ENCODE peak calls at places on chromosome 22, in four cellular contexts. O is HCT116, K is K562, F is GM12878. J is an unnamed sample.

GRCh38 chr22:22745225-22746060 is 101.0 kb downstream of the GGTLC2 start:
- DNase-seq in O (no peak), K (peak), F (no peak), J (no peak)

GRCh38 chr22:38700271-38700788 is 413 bp downstream of the JOSD1 start:
- DNase-seq in O (no peak), K (peak), F (no peak), J (no peak)

GRCh38 chr22:41128606-41129005 is 36.2 kb downstream of the EP300 start:
- DNase-seq in O (no peak), K (no peak), F (no peak), J (no peak)

GRCh38 chr22:44446483-44446882 is 51.5 kb downstream of the RTL6 start:
- DNase-seq in O (no peak), K (no peak), F (no peak), J (no peak)

GRCh38 chr22:40243891-40244290 is 66.2 kb downstream of the TNRC6B start:
- DNase-seq in O (no peak), K (no peak), F (no peak), J (no peak)

GRCh38 chr22:25837288-25837900 is 95.4 kb downstream of the MYO18B start:
- DNase-seq in O (no peak), K (no peak), F (no peak), J (no peak)

GRCh38 chr22:38030311-38031133 is 26.7 kb upstream of the PICK1 start:
- DNase-seq in O (no peak), K (no peak), F (no peak), J (no peak)

GRCh38 chr22:50731811-50732624 is 6.0 kb upstream of the ACR start:
- DNase-seq in O (peak), K (peak), F (no peak), J (no peak)

GRCh38 chr22:36467042-36467810 is 14.2 kb downstream of the TXN2 start:
- DNase-seq in O (peak), K (no peak), F (no peak), J (no peak)

GRCh38 chr22:37504964-37505363 is 14.3 kb downstream of the CARD10 start:
- DNase-seq in O (no peak), K (no peak), F (no peak), J (no peak)

GRCh38 chr22:24685804-24686203 is 82.8 kb downstream of the GGT1 start:
- DNase-seq in O (no peak), K (no peak), F (no peak), J (no peak)

GRCh38 chr22:50399751-50400331 is 56.7 kb downstream of the PPP6R2 start:
- DNase-seq in O (peak), K (peak), F (no peak), J (peak)

GRCh38 chr22:41540006-41540315 is 4.3 kb downstream of the POLR3H start:
- DNase-seq in O (no peak), K (peak), F (no peak), J (no peak)

GRCh38 chr22:39122772-39123470 is 25.9 kb downstream of the APOBEC3H start:
- DNase-seq in O (no peak), K (no peak), F (no peak), J (no peak)

GRCh38 chr22:50686794-50687193 is 14.2 kb downstream of the SHANK3 start:
- DNase-seq in O (no peak), K (no peak), F (no peak), J (no peak)

GRCh38 chr22:22380098-22381030 is 128.2 kb downstream of the ZNF280B start:
- DNase-seq in O (no peak), K (peak), F (no peak), J (no peak)

GRCh38 chr22:42473484-42474193 is 41.4 kb upstream of the NFAM1 start:
- DNase-seq in O (peak), K (peak), F (no peak), J (no peak)

GRCh38 chr22:35353318-35353717 is 27.6 kb upstream of the HMOX1 start:
- DNase-seq in O (no peak), K (no peak), F (no peak), J (no peak)

GRCh38 chr22:42353883-42354727 is 78.1 kb downstream of the NFAM1 start:
- DNase-seq in O (no peak), K (no peak), F (no peak), J (peak)

GRCh38 chr22:22168190-22168940 is 76.2 kb upstream of the VPREB1 start:
- DNase-seq in O (peak), K (peak), F (peak), J (no peak)

GRCh38 chr22:41285441-41285819 is 557 bp downstream of the RANGAP1 start:
- DNase-seq in O (peak), K (peak), F (no peak), J (no peak)

GRCh38 chr22:36017661-36018091 is 10.9 kb downstream of the RBFOX2 start:
- DNase-seq in O (no peak), K (no peak), F (peak), J (no peak)

GRCh38 chr22:43955883-43956286 is 643 bp downstream of the SAMM50 start:
- DNase-seq in O (no peak), K (no peak), F (no peak), J (no peak)

GRCh38 chr22:22692707-22693530 is 48.5 kb downstream of the GGTLC2 start:
- DNase-seq in O (no peak), K (peak), F (no peak), J (peak)

GRCh38 chr22:42217019-42217751 is 53.3 kb downstream of the TCF20 start:
- DNase-seq in O (no peak), K (no peak), F (peak), J (no peak)

GRCh38 chr22:23419931-23420330 is 160.2 kb downstream of the IGLL1 start:
- DNase-seq in O (no peak), K (no peak), F (no peak), J (no peak)

GRCh38 chr22:49789289-49790141 is 38.2 kb downstream of the BRD1 start:
- DNase-seq in O (no peak), K (no peak), F (no peak), J (no peak)

GRCh38 chr22:22548349-22548716 is 10.7 kb downstream of the PRAME start:
- DNase-seq in O (no peak), K (peak), F (no peak), J (no peak)

GRCh38 chr22:23408321-23408720 is 171.8 kb downstream of the IGLL1 start:
- DNase-seq in O (no peak), K (no peak), F (no peak), J (no peak)

GRCh38 chr22:32623943-32624342 is 149.3 kb downstream of the FBXO7 start:
- DNase-seq in O (no peak), K (no peak), F (no peak), J (no peak)

GRCh38 chr22:40236131-40236665 is 58.5 kb downstream of the TNRC6B start:
- DNase-seq in O (no peak), K (no peak), F (no peak), J (no peak)

GRCh38 chr22:26023104-26023775 is 146.0 kb upstream of the SEZ6L start:
- DNase-seq in O (no peak), K (no peak), F (no peak), J (no peak)

GRCh38 chr22:21087119-21087518 is 41.4 kb downstream of the LRRC74B start:
- DNase-seq in O (no peak), K (no peak), F (no peak), J (no peak)

GRCh38 chr22:50574383-50574755 is 3.9 kb downstream of the CPT1B start:
- DNase-seq in O (no peak), K (no peak), F (no peak), J (no peak)

GRCh38 chr22:37533995-37534394 is 14.8 kb upstream of the CARD10 start:
- DNase-seq in O (peak), K (no peak), F (peak), J (no peak)

GRCh38 chr22:25564979-25565677 is 653 bp downstream of the GRK3 start:
- DNase-seq in O (no peak), K (no peak), F (no peak), J (peak)

GRCh38 chr22:23233084-23233501 is 52.8 kb downstream of the BCR start:
- DNase-seq in O (no peak), K (peak), F (no peak), J (no peak)

GRCh38 chr22:45204751-45205623 is 35.7 kb downstream of the KIAA0930 start:
- DNase-seq in O (no peak), K (no peak), F (no peak), J (no peak)

GRCh38 chr22:41197808-41198585 is 7.1 kb upstream of the L3MBTL2 start:
- DNase-seq in O (no peak), K (peak), F (no peak), J (no peak)

GRCh38 chr22:39952347-39952746 is 7.8 kb upstream of the TMA7B start:
- DNase-seq in O (no peak), K (no peak), F (no peak), J (no peak)

GRCh38 chr22:48445113-48445827 is 1382.4 kb downstream of the BRD1 start:
- DNase-seq in O (no peak), K (no peak), F (no peak), J (no peak)
- TF ChIP-seq ZNF274 in O (no peak), K (no peak), F (no peak), J (no peak)

GRCh38 chr22:18068991-18069390 is 8.8 kb upstream of the PEX26 start:
- DNase-seq in O (no peak), K (no peak), F (no peak), J (no peak)
- TF ChIP-seq YY1 in O (no peak), K (no peak), F (no peak), J (no peak)

GRCh38 chr22:46756097-46756496 is 6.4 kb upstream of the TBC1D22A start:
- DNase-seq in O (no peak), K (no peak), F (no peak), J (no peak)
- TF ChIP-seq ZNF274 in O (no peak), K (no peak), F (no peak), J (no peak)

GRCh38 chr22:27331526-27332281 is 469.9 kb downstream of the MN1 start:
- DNase-seq in O (no peak), K (no peak), F (no peak), J (no peak)
- TF ChIP-seq YY1 in O (no peak), K (no peak), F (no peak), J (no peak)

DNA sequence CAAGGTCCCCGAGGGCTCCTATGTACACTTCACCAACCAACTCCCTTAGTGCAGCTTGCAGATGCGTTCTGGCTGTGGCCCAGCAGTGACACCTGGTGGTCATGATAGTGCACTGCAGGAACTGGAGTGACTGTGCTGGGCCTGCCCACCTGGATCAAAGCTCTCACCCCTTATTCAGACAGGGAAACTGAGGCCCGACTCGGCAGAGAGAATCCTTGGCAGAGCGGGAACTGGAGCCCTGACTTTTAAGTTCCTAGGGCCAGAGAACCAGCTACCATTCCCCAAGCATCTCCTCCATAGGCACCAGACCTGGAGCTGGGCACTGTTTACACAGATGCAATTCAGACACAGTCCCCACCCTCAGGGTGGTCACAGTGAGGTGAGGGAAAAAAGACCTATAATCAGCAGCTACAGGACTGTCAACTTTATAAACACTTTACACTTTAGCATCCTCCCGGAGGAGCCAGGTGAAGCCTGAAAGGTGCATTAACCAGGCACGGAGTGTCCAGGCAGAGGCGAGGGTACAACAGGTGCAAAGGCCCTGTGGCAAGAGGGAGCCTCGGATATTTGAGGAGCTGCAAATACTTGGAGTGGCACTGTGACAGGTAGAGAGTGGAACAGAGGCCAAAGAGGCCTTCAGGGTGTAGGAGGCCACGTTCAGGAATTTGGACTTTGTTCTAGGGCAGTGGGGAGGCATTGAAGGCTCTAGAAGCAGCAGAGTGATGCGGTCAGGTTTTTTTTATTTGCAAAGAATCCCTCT is 22.0 kb downstream of the RHBDD3 start:
- DNase-seq in O (peak), K (peak), F (no peak), J (peak)
- TF ChIP-seq ZNF274 in O (no peak), K (no peak), F (no peak), J (no peak)

GRCh38 chr22:31244044-31244942 is 32.2 kb downstream of the LIMK2 start:
- DNase-seq in O (peak), K (no peak), F (no peak), J (peak)
- TF ChIP-seq YY1 in O (no peak), K (no peak), F (no peak), J (no peak)

DNA sequence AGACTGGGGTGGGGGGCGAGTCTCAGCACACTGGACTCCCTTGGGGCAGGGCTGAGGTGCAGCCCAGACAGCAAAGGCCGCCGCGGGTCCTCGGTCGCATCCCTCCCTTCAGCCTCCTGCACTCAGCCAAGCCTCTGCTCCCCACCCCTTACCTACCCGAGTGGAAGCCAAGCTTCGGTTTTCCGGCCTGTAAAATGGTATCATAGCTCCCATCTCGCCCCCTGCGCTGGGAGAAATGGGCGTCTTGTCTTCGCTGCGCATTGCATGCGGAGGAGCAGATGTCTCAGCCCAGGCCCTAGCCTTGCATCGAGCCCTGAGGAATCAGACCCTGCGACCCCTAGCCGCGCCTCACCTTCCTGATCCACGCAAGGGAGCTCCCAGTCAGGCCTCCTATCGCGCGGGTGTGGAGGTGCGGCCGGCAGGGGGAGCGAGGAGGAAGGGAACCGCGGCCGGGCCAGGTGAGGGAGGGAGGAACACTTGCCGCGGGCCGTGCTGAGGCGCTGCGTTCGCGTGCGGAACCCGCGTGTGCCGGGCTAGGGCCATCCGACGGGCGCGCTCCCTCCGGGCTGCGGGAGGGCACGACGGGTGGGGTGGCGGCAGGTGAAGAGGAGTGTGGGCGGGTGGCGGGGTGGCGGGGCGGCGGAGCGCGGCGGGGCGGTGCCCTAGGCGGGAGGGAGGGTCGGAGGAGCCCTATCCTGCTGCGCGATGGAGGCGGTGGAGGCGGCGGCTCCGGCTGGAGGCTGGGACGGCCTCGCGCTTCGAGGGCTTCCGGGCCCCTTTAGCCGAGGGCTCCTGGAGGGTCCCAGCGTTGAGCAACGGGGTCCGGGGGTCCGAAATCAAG is 4.1 kb upstream of the TBX1 start:
- DNase-seq in O (peak), K (peak), F (no peak), J (no peak)
- TF ChIP-seq ZNF274 in O (no peak), K (no peak), F (no peak), J (no peak)